ENCODE peak calls at places on chromosomes 13 and 19, in seven cellular contexts. One of them, this sample, is unnamed.

GRCh38 chr13:66751691-66752090 is 478.4 kb downstream of the PCDH9 start:
- DNase-seq in GM12878: no peak
- DNase-seq in transverse colon: no peak
- DNase-seq in stomach: no peak
- DNase-seq in body of pancreas: no peak
- DNase-seq in suprapubic skin: no peak
- DNase-seq in NB4: no peak
- DNase-seq in this sample: no peak

GRCh38 chr19:34480971-34481821 is at the start of gene WTIP:
- DNase-seq in GM12878: no peak
- DNase-seq in transverse colon: peak
- DNase-seq in stomach: peak
- DNase-seq in body of pancreas: peak
- DNase-seq in suprapubic skin: peak
- DNase-seq in NB4: no peak
- DNase-seq in this sample: peak

GRCh38 chr19:39212377-39212742 is 8.3 kb upstream of the SYCN start:
- DNase-seq in GM12878: peak
- DNase-seq in transverse colon: peak
- DNase-seq in stomach: peak
- DNase-seq in body of pancreas: peak
- DNase-seq in suprapubic skin: no peak
- DNase-seq in NB4: peak
- DNase-seq in this sample: no peak

GRCh38 chr19:16225279-16226183 is 27.8 kb downstream of the AP1M1 start:
- DNase-seq in GM12878: no peak
- DNase-seq in transverse colon: no peak
- DNase-seq in stomach: no peak
- DNase-seq in body of pancreas: no peak
- DNase-seq in suprapubic skin: no peak
- DNase-seq in NB4: no peak
- DNase-seq in this sample: no peak

GRCh38 chr19:15115762-15116615 is 8.8 kb downstream of the SYDE1 start:
- DNase-seq in GM12878: no peak
- DNase-seq in transverse colon: no peak
- DNase-seq in stomach: no peak
- DNase-seq in body of pancreas: no peak
- DNase-seq in suprapubic skin: no peak
- DNase-seq in NB4: no peak
- DNase-seq in this sample: no peak

GRCh38 chr13:21230516-21230915 is 54.1 kb downstream of the MRPL57 start:
- DNase-seq in GM12878: no peak
- DNase-seq in transverse colon: no peak
- DNase-seq in stomach: no peak
- DNase-seq in body of pancreas: no peak
- DNase-seq in suprapubic skin: no peak
- DNase-seq in NB4: no peak
- DNase-seq in this sample: no peak

GRCh38 chr13:70391678-70392077 is 283.4 kb upstream of the KLHL1 start:
- DNase-seq in GM12878: no peak
- DNase-seq in transverse colon: peak
- DNase-seq in stomach: peak
- DNase-seq in body of pancreas: peak
- DNase-seq in suprapubic skin: no peak
- DNase-seq in NB4: no peak
- DNase-seq in this sample: no peak

GRCh38 chr13:34696296-34696695 is 245.8 kb upstream of the NBEA start:
- DNase-seq in GM12878: no peak
- DNase-seq in transverse colon: no peak
- DNase-seq in stomach: no peak
- DNase-seq in body of pancreas: no peak
- DNase-seq in suprapubic skin: no peak
- DNase-seq in NB4: no peak
- DNase-seq in this sample: no peak

GRCh38 chr13:98039261-98039660 is 85.8 kb downstream of the IPO5 start:
- DNase-seq in GM12878: no peak
- DNase-seq in transverse colon: no peak
- DNase-seq in stomach: no peak
- DNase-seq in body of pancreas: no peak
- DNase-seq in suprapubic skin: no peak
- DNase-seq in NB4: no peak
- DNase-seq in this sample: no peak

GRCh38 chr19:13011653-13012389 is 16.5 kb downstream of the NFIX start:
- DNase-seq in GM12878: no peak
- DNase-seq in transverse colon: no peak
- DNase-seq in stomach: no peak
- DNase-seq in body of pancreas: no peak
- DNase-seq in suprapubic skin: no peak
- DNase-seq in NB4: no peak
- DNase-seq in this sample: no peak

GRCh38 chr13:20043207-20043925 is 84.8 kb downstream of the ZMYM2 start:
- DNase-seq in GM12878: no peak
- DNase-seq in transverse colon: no peak
- DNase-seq in stomach: no peak
- DNase-seq in body of pancreas: no peak
- DNase-seq in suprapubic skin: no peak
- DNase-seq in NB4: no peak
- DNase-seq in this sample: no peak

GRCh38 chr13:20051366-20051765 is 92.8 kb downstream of the ZMYM2 start:
- DNase-seq in GM12878: no peak
- DNase-seq in transverse colon: no peak
- DNase-seq in stomach: no peak
- DNase-seq in body of pancreas: no peak
- DNase-seq in suprapubic skin: no peak
- DNase-seq in NB4: no peak
- DNase-seq in this sample: no peak

GRCh38 chr13:20049558-20050473 is 91.3 kb downstream of the ZMYM2 start:
- DNase-seq in GM12878: no peak
- DNase-seq in transverse colon: no peak
- DNase-seq in stomach: no peak
- DNase-seq in body of pancreas: no peak
- DNase-seq in suprapubic skin: no peak
- DNase-seq in NB4: no peak
- DNase-seq in this sample: no peak

GRCh38 chr13:20044086-20044485 is 85.6 kb downstream of the ZMYM2 start:
- DNase-seq in GM12878: no peak
- DNase-seq in transverse colon: no peak
- DNase-seq in stomach: no peak
- DNase-seq in body of pancreas: no peak
- DNase-seq in suprapubic skin: no peak
- DNase-seq in NB4: no peak
- DNase-seq in this sample: no peak

GRCh38 chr13:20045946-20046548 is 87.5 kb downstream of the ZMYM2 start:
- DNase-seq in GM12878: no peak
- DNase-seq in transverse colon: no peak
- DNase-seq in stomach: no peak
- DNase-seq in body of pancreas: no peak
- DNase-seq in suprapubic skin: no peak
- DNase-seq in NB4: no peak
- DNase-seq in this sample: no peak
- TF ChIP-seq POLR2A in GM12878: no peak
- TF ChIP-seq POLR2A in transverse colon: no peak
- TF ChIP-seq POLR2A in stomach: no peak
- TF ChIP-seq POLR2A in body of pancreas: no peak
- TF ChIP-seq POLR2A in suprapubic skin: no peak
- TF ChIP-seq POLR2A in NB4: no peak
- TF ChIP-seq POLR2A in this sample: no peak

GRCh38 chr13:113123226-113124150 is 889 bp downstream of the F10 start:
- DNase-seq in GM12878: no peak
- DNase-seq in transverse colon: no peak
- DNase-seq in stomach: no peak
- DNase-seq in body of pancreas: no peak
- DNase-seq in suprapubic skin: peak
- DNase-seq in NB4: peak
- DNase-seq in this sample: peak
- H3K4me3 ChIP-seq in GM12878: no peak
- H3K4me3 ChIP-seq in transverse colon: no peak
- H3K4me3 ChIP-seq in stomach: peak
- H3K4me3 ChIP-seq in body of pancreas: no peak
- H3K4me3 ChIP-seq in suprapubic skin: peak
- H3K4me3 ChIP-seq in NB4: no peak
- H3K4me3 ChIP-seq in this sample: no peak

GRCh38 chr19:41111296-41111695 is 2.9 kb upstream of the CYP2F1 start:
- DNase-seq in GM12878: no peak
- DNase-seq in transverse colon: no peak
- DNase-seq in stomach: no peak
- DNase-seq in body of pancreas: no peak
- DNase-seq in suprapubic skin: no peak
- DNase-seq in NB4: no peak
- DNase-seq in this sample: peak

GRCh38 chr19:41116261-41116660 is 2.0 kb downstream of the CYP2F1 start:
- DNase-seq in GM12878: no peak
- DNase-seq in transverse colon: no peak
- DNase-seq in stomach: peak
- DNase-seq in body of pancreas: no peak
- DNase-seq in suprapubic skin: peak
- DNase-seq in NB4: no peak
- DNase-seq in this sample: no peak

GRCh38 chr19:41114132-41114531 is at the start of gene CYP2F1:
- DNase-seq in GM12878: no peak
- DNase-seq in transverse colon: no peak
- DNase-seq in stomach: peak
- DNase-seq in body of pancreas: no peak
- DNase-seq in suprapubic skin: peak
- DNase-seq in NB4: no peak
- DNase-seq in this sample: no peak

GRCh38 chr19:41111750-41112295 is 2.4 kb upstream of the CYP2F1 start:
- DNase-seq in GM12878: no peak
- DNase-seq in transverse colon: no peak
- DNase-seq in stomach: no peak
- DNase-seq in body of pancreas: no peak
- DNase-seq in suprapubic skin: no peak
- DNase-seq in NB4: no peak
- DNase-seq in this sample: no peak

DNA sequence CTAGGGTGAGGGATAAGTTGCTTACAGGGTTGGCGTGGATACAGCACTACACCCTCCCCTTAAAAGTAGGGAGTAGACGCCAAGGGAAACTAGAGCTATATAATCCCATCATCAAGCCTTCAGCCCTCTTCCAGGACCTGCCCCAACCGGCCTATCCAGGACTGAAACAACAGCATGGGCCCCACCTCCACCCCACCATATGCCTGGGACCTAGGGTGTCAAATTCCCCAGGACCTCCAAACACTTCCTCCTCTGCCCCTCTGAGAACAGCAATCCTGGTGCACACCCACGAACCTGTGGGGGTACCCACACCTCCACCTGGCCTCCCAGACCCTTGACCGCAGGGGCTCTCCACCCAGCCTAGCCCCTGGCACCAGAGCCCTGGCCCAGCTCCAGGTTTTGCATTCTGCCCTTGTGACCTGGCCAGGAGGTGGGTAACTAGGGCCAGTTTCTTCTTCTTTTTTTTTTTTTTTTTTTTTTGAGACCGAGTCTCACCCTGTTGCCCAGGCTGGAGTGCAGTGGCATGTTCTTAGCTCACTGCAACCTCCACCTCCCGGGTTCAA is 1.4 kb upstream of the CYP2F1 start:
- DNase-seq in GM12878: no peak
- DNase-seq in transverse colon: no peak
- DNase-seq in stomach: no peak
- DNase-seq in body of pancreas: no peak
- DNase-seq in suprapubic skin: no peak
- DNase-seq in NB4: no peak
- DNase-seq in this sample: peak
- TF ChIP-seq CTCF in GM12878: no peak
- TF ChIP-seq CTCF in transverse colon: no peak
- TF ChIP-seq CTCF in stomach: no peak
- TF ChIP-seq CTCF in body of pancreas: no peak
- TF ChIP-seq CTCF in suprapubic skin: no peak
- TF ChIP-seq CTCF in NB4: no peak
- TF ChIP-seq CTCF in this sample: no peak

DNA sequence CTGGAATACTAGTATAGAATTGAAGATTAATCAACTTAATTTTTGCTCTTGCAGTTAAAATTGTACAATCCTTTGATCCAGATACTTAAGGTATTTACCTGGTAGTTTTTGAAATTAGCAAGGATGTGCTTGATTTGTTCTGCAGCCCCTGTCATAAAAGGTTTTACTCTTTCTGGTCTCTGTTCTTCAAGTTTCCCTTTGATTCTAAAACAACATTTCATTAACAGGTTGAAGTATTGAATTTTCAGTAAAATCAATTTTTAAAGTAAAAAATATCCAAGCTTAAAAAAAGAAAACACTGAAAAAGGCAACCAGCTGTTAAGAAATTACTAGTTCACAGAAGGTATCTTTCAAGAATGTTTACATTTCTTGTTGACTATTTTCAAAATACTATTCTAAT is 1.6 kb downstream of the TPT1 start:
- DNase-seq in GM12878: no peak
- DNase-seq in transverse colon: no peak
- DNase-seq in stomach: no peak
- DNase-seq in body of pancreas: no peak
- DNase-seq in suprapubic skin: no peak
- DNase-seq in NB4: no peak
- DNase-seq in this sample: no peak
- TF ChIP-seq POLR2A in GM12878: no peak
- TF ChIP-seq POLR2A in transverse colon: no peak
- TF ChIP-seq POLR2A in stomach: no peak
- TF ChIP-seq POLR2A in body of pancreas: no peak
- TF ChIP-seq POLR2A in suprapubic skin: no peak
- TF ChIP-seq POLR2A in NB4: no peak
- TF ChIP-seq POLR2A in this sample: no peak

GRCh38 chr13:47146136-47146535 is 249.3 kb upstream of the HTR2A start:
- DNase-seq in GM12878: no peak
- DNase-seq in transverse colon: no peak
- DNase-seq in stomach: no peak
- DNase-seq in body of pancreas: no peak
- DNase-seq in suprapubic skin: no peak
- DNase-seq in NB4: no peak
- DNase-seq in this sample: no peak
- H3K4me3 ChIP-seq in GM12878: no peak
- H3K4me3 ChIP-seq in transverse colon: no peak
- H3K4me3 ChIP-seq in stomach: no peak
- H3K4me3 ChIP-seq in body of pancreas: no peak
- H3K4me3 ChIP-seq in suprapubic skin: no peak
- H3K4me3 ChIP-seq in NB4: no peak
- H3K4me3 ChIP-seq in this sample: no peak

GRCh38 chr13:101892296-101892695 is 439.8 kb downstream of the ITGBL1 start:
- DNase-seq in GM12878: no peak
- DNase-seq in transverse colon: no peak
- DNase-seq in stomach: no peak
- DNase-seq in body of pancreas: no peak
- DNase-seq in suprapubic skin: no peak
- DNase-seq in NB4: no peak
- DNase-seq in this sample: no peak
- TF ChIP-seq CTCF in GM12878: no peak
- TF ChIP-seq CTCF in transverse colon: no peak
- TF ChIP-seq CTCF in stomach: no peak
- TF ChIP-seq CTCF in body of pancreas: no peak
- TF ChIP-seq CTCF in suprapubic skin: no peak
- TF ChIP-seq CTCF in NB4: no peak
- TF ChIP-seq CTCF in this sample: no peak

This sample was measured in lower leg skin.